ENCODE peak calls at places on chromosomes 2 and 18, in eight cellular contexts. L, R, B, A, E, P, O and C are unnamed samples.

GRCh38 chr2:205763708-205764501 is 81.6 kb downstream of the NRP2 start:
- DNase-seq in L (peak), R (no peak), B (no peak), A (no peak), E (peak), P (peak), O (peak), C (no peak)

GRCh38 chr18:70380915-70381896 is 92.4 kb downstream of the SOCS6 start:
- DNase-seq in L (no peak), R (no peak), B (no peak), A (no peak), E (peak), P (peak), O (no peak), C (no peak)

GRCh38 chr18:10526211-10526949 is 553 bp downstream of the NAPG start:
- DNase-seq in L (peak), R (peak), B (peak), A (peak), E (no peak), P (peak), O (peak), C (no peak)

GRCh38 chr2:163682695-163683094 is 53.1 kb downstream of the FIGN start:
- DNase-seq in L (no peak), R (no peak), B (no peak), A (no peak), E (no peak), P (no peak), O (peak), C (no peak)

GRCh38 chr18:74936343-74936742 is 272.6 kb downstream of the PTGR3 start:
- DNase-seq in L (no peak), R (no peak), B (no peak), A (no peak), E (no peak), P (no peak), O (no peak), C (no peak)

GRCh38 chr2:71150082-71150816 is 19.8 kb downstream of the MPHOSPH10 start:
- DNase-seq in L (no peak), R (no peak), B (no peak), A (no peak), E (no peak), P (no peak), O (peak), C (no peak)

GRCh38 chr18:34694611-34695165 is 15.4 kb upstream of the DTNA start:
- DNase-seq in L (no peak), R (no peak), B (no peak), A (no peak), E (no peak), P (no peak), O (peak), C (no peak)

GRCh38 chr18:50866765-50867164 is 12.2 kb upstream of the ME2 start:
- DNase-seq in L (no peak), R (no peak), B (no peak), A (no peak), E (no peak), P (no peak), O (peak), C (no peak)

GRCh38 chr2:119638891-119639539 is 40.0 kb upstream of the TMEM177 start:
- DNase-seq in L (no peak), R (no peak), B (no peak), A (no peak), E (peak), P (peak), O (peak), C (no peak)

GRCh38 chr2:86045541-86045940 is 60.1 kb downstream of the POLR1A start:
- DNase-seq in L (no peak), R (no peak), B (no peak), A (no peak), E (no peak), P (no peak), O (no peak), C (no peak)

GRCh38 chr2:5967506-5967905 is 275.3 kb downstream of the SOX11 start:
- DNase-seq in L (no peak), R (no peak), B (no peak), A (no peak), E (no peak), P (no peak), O (no peak), C (no peak)

GRCh38 chr2:144938308-144938709 is 418.4 kb upstream of the ZEB2 start:
- DNase-seq in L (no peak), R (no peak), B (no peak), A (no peak), E (no peak), P (no peak), O (peak), C (no peak)

GRCh38 chr18:8988262-8988871 is 114.1 kb upstream of the NDUFV2 start:
- DNase-seq in L (peak), R (peak), B (peak), A (peak), E (peak), P (peak), O (peak), C (peak)

GRCh38 chr2:181165199-181165868 is 184.9 kb downstream of the UBE2E3 start:
- DNase-seq in L (no peak), R (peak), B (no peak), A (no peak), E (no peak), P (no peak), O (no peak), C (no peak)

GRCh38 chr2:84906108-84906899 is 848 bp downstream of the TMSB10 start:
- DNase-seq in L (peak), R (peak), B (peak), A (peak), E (no peak), P (peak), O (no peak), C (no peak)

GRCh38 chr2:47360937-47361336 is 42.0 kb upstream of the MSH2 start:
- DNase-seq in L (no peak), R (no peak), B (no peak), A (no peak), E (no peak), P (no peak), O (no peak), C (no peak)

GRCh38 chr2:43075906-43076585 is 150.4 kb downstream of the ZFP36L2 start:
- DNase-seq in L (no peak), R (no peak), B (peak), A (no peak), E (peak), P (no peak), O (peak), C (no peak)

GRCh38 chr2:8214221-8214620 is 467.6 kb upstream of the ID2 start:
- DNase-seq in L (no peak), R (no peak), B (no peak), A (no peak), E (no peak), P (no peak), O (no peak), C (no peak)